ENCODE peak calls at places on chromosomes 3 and 15, in seven cellular contexts. One of them, this sample, is unnamed.

GRCh38 chr15:96326551-96327154 is 3.8 kb upstream of the NR2F2 start:
- DNase-seq in upper lobe of left lung: no peak
- DNase-seq in tibial nerve: peak; percentile 37
- DNase-seq in cardiac muscle cell: peak; percentile 50
- DNase-seq in CD8-positive, alpha-beta T cell: no peak
- DNase-seq in RWPE2: no peak
- DNase-seq in HepG2: no peak
- DNase-seq in this sample: no peak

GRCh38 chr15:88238618-88239430 is 17.7 kb downstream of the NTRK3 start:
- DNase-seq in CD8-positive, alpha-beta T cell: no peak
- DNase-seq in cardiac muscle cell: peak; percentile 7
- DNase-seq in upper lobe of left lung: no peak
- DNase-seq in RWPE2: no peak
- DNase-seq in HepG2: no peak
- DNase-seq in tibial nerve: no peak
- DNase-seq in this sample: no peak

GRCh38 chr15:39624806-39625205 is 43.9 kb downstream of the THBS1 start:
- DNase-seq in HepG2: peak; percentile 50
- DNase-seq in CD8-positive, alpha-beta T cell: peak; percentile 46
- DNase-seq in RWPE2: no peak
- DNase-seq in cardiac muscle cell: no peak
- DNase-seq in upper lobe of left lung: peak; percentile 68
- DNase-seq in tibial nerve: peak; percentile 17
- DNase-seq in this sample: no peak

GRCh38 chr15:28935316-28935715 is 49.5 kb downstream of the APBA2 start:
- DNase-seq in tibial nerve: no peak
- DNase-seq in RWPE2: peak; percentile 45
- DNase-seq in HepG2: peak; percentile 58
- DNase-seq in upper lobe of left lung: no peak
- DNase-seq in cardiac muscle cell: peak; percentile 55
- DNase-seq in CD8-positive, alpha-beta T cell: peak; percentile 35
- DNase-seq in this sample: peak; percentile 42

GRCh38 chr15:88680241-88680910 is 41.6 kb downstream of the ISG20 start:
- DNase-seq in cardiac muscle cell: no peak
- DNase-seq in HepG2: no peak
- DNase-seq in CD8-positive, alpha-beta T cell: no peak
- DNase-seq in upper lobe of left lung: no peak
- DNase-seq in tibial nerve: no peak
- DNase-seq in RWPE2: no peak
- DNase-seq in this sample: no peak

GRCh38 chr3:39644176-39644575 is 165.2 kb upstream of the MYRIP start:
- DNase-seq in upper lobe of left lung: no peak
- DNase-seq in HepG2: no peak
- DNase-seq in tibial nerve: no peak
- DNase-seq in CD8-positive, alpha-beta T cell: no peak
- DNase-seq in RWPE2: no peak
- DNase-seq in cardiac muscle cell: no peak
- DNase-seq in this sample: no peak

GRCh38 chr15:70292511-70292760 is 194.7 kb upstream of the TLE3 start:
- DNase-seq in CD8-positive, alpha-beta T cell: no peak
- DNase-seq in RWPE2: no peak
- DNase-seq in tibial nerve: no peak
- DNase-seq in cardiac muscle cell: no peak
- DNase-seq in upper lobe of left lung: no peak
- DNase-seq in HepG2: no peak
- DNase-seq in this sample: no peak

GRCh38 chr15:29693225-29693624 is 129.0 kb downstream of the TJP1 start:
- DNase-seq in upper lobe of left lung: no peak
- DNase-seq in RWPE2: peak; percentile 61
- DNase-seq in CD8-positive, alpha-beta T cell: no peak
- DNase-seq in HepG2: no peak
- DNase-seq in tibial nerve: no peak
- DNase-seq in cardiac muscle cell: no peak
- DNase-seq in this sample: no peak

GRCh38 chr3:178392553-178392952 is 143.7 kb upstream of the KCNMB2 start:
- DNase-seq in cardiac muscle cell: no peak
- DNase-seq in CD8-positive, alpha-beta T cell: no peak
- DNase-seq in upper lobe of left lung: no peak
- DNase-seq in tibial nerve: no peak
- DNase-seq in RWPE2: no peak
- DNase-seq in HepG2: no peak
- DNase-seq in this sample: no peak

GRCh38 chr3:67646586-67647234 is 7.7 kb downstream of the SUCLG2 start:
- DNase-seq in RWPE2: no peak
- DNase-seq in tibial nerve: no peak
- DNase-seq in cardiac muscle cell: no peak
- DNase-seq in upper lobe of left lung: peak; percentile 28
- DNase-seq in CD8-positive, alpha-beta T cell: no peak
- DNase-seq in HepG2: no peak
- DNase-seq in this sample: no peak

GRCh38 chr15:73196113-73196512 is 143.8 kb downstream of the NEO1 start:
- DNase-seq in CD8-positive, alpha-beta T cell: no peak
- DNase-seq in upper lobe of left lung: no peak
- DNase-seq in tibial nerve: no peak
- DNase-seq in RWPE2: no peak
- DNase-seq in cardiac muscle cell: no peak
- DNase-seq in HepG2: no peak
- DNase-seq in this sample: no peak

GRCh38 chr3:149638401-149639092 is 19.3 kb downstream of the WWTR1 start:
- DNase-seq in tibial nerve: no peak
- DNase-seq in CD8-positive, alpha-beta T cell: no peak
- DNase-seq in upper lobe of left lung: no peak
- DNase-seq in HepG2: no peak
- DNase-seq in cardiac muscle cell: no peak
- DNase-seq in RWPE2: no peak
- DNase-seq in this sample: no peak

GRCh38 chr3:125059488-125060245 is 3.9 kb upstream of the HEG1 start:
- DNase-seq in upper lobe of left lung: no peak
- DNase-seq in tibial nerve: no peak
- DNase-seq in HepG2: no peak
- DNase-seq in RWPE2: no peak
- DNase-seq in CD8-positive, alpha-beta T cell: no peak
- DNase-seq in cardiac muscle cell: no peak
- DNase-seq in this sample: peak; percentile 28

GRCh38 chr3:49132437-49133225 is at the start of gene LAMB2:
- DNase-seq in upper lobe of left lung: peak; percentile 73
- DNase-seq in cardiac muscle cell: peak; percentile 87
- DNase-seq in tibial nerve: peak; percentile 48
- DNase-seq in HepG2: peak; percentile 79
- DNase-seq in CD8-positive, alpha-beta T cell: no peak
- DNase-seq in RWPE2: no peak
- DNase-seq in this sample: peak; percentile 88

GRCh38 chr3:148042663-148043445 is 633.7 kb downstream of the ZIC1 start:
- DNase-seq in HepG2: no peak
- DNase-seq in CD8-positive, alpha-beta T cell: no peak
- DNase-seq in cardiac muscle cell: no peak
- DNase-seq in upper lobe of left lung: no peak
- DNase-seq in tibial nerve: no peak
- DNase-seq in RWPE2: no peak
- DNase-seq in this sample: no peak

GRCh38 chr3:138460536-138461205 is 26.3 kb downstream of the ESYT3 start:
- DNase-seq in tibial nerve: no peak
- DNase-seq in upper lobe of left lung: peak; percentile 17
- DNase-seq in cardiac muscle cell: no peak
- DNase-seq in CD8-positive, alpha-beta T cell: no peak
- DNase-seq in HepG2: no peak
- DNase-seq in RWPE2: no peak
- DNase-seq in this sample: no peak

DNA sequence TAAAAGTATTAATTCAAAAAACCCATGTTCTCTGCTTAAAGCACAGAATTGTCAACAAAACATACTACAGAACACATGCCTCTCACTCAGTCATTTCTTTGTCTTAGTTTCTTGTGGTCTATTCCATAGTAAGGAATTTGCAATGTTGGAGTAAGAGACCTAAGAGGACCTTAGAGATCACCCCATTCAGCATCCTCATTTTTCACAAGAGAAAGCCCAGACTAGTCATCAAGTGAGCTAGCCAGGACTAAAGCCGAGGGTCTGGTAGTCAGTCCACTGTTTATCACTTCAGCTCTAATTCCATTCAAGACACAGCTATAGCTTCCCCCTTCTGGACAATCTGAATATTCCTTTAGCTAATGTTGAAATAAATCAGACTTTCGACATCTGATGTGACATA is 601.1 kb downstream of the FHIT start:
- DNase-seq in HepG2: no peak
- DNase-seq in RWPE2: no peak
- DNase-seq in tibial nerve: no peak
- DNase-seq in CD8-positive, alpha-beta T cell: no peak
- DNase-seq in upper lobe of left lung: no peak
- DNase-seq in cardiac muscle cell: no peak
- DNase-seq in this sample: no peak
- TF ChIP-seq CTCF in HepG2: no peak
- TF ChIP-seq CTCF in RWPE2: no peak
- TF ChIP-seq CTCF in tibial nerve: no peak
- TF ChIP-seq CTCF in CD8-positive, alpha-beta T cell: no peak
- TF ChIP-seq CTCF in upper lobe of left lung: no peak
- TF ChIP-seq CTCF in cardiac muscle cell: no peak
- TF ChIP-seq CTCF in this sample: no peak

DNA sequence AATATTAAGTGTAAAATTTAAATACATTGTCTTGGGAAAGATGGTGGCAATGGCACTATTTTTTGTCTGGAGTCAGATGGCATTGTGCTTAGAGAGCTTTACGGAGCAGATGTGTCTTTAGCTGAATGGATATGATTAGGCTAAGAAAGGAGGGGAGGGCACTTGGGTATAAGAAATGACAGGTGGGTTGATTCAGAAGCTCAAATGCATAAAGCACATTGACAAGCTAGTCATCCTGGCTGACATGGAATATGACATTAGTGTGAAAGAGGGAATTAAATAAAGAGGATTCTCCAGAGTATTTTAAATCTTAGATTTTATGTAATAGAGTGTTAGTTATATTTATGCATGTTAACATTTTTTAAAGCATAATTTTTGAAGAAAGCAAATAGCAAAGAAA is 570.1 kb upstream of the CBLB start:
- DNase-seq in tibial nerve: no peak
- DNase-seq in CD8-positive, alpha-beta T cell: no peak
- DNase-seq in HepG2: no peak
- DNase-seq in cardiac muscle cell: no peak
- DNase-seq in upper lobe of left lung: no peak
- DNase-seq in RWPE2: no peak
- DNase-seq in this sample: no peak
- H3K4me1 ChIP-seq in tibial nerve: no peaks in the 10 kb centered on the region
- H3K4me1 ChIP-seq in CD8-positive, alpha-beta T cell: no peaks in the 10 kb centered on the region
- H3K4me1 ChIP-seq in HepG2: no peaks in the 10 kb centered on the region
- H3K4me1 ChIP-seq in cardiac muscle cell: no peaks in the 10 kb centered on the region
- H3K4me1 ChIP-seq in upper lobe of left lung: no peaks in the 10 kb centered on the region
- H3K4me1 ChIP-seq in RWPE2: no peaks in the 10 kb centered on the region
- H3K4me1 ChIP-seq in this sample: no peaks in the 10 kb centered on the region

GRCh38 chr3:188490416-188490815 is 336.5 kb downstream of the LPP start:
- DNase-seq in RWPE2: no peak
- DNase-seq in CD8-positive, alpha-beta T cell: no peak
- DNase-seq in upper lobe of left lung: no peak
- DNase-seq in cardiac muscle cell: no peak
- DNase-seq in HepG2: no peak
- DNase-seq in tibial nerve: no peak
- DNase-seq in this sample: no peak

GRCh38 chr3:188491276-188491687 is 337.3 kb downstream of the LPP start:
- DNase-seq in HepG2: no peak
- DNase-seq in cardiac muscle cell: no peak
- DNase-seq in tibial nerve: no peak
- DNase-seq in upper lobe of left lung: no peak
- DNase-seq in RWPE2: no peak
- DNase-seq in CD8-positive, alpha-beta T cell: no peak
- DNase-seq in this sample: no peak

GRCh38 chr3:188487652-188488051 is 333.7 kb downstream of the LPP start:
- DNase-seq in tibial nerve: no peak
- DNase-seq in HepG2: no peak
- DNase-seq in cardiac muscle cell: no peak
- DNase-seq in CD8-positive, alpha-beta T cell: no peak
- DNase-seq in RWPE2: no peak
- DNase-seq in upper lobe of left lung: no peak
- DNase-seq in this sample: no peak

GRCh38 chr3:188486952-188487351 is 333.0 kb downstream of the LPP start:
- DNase-seq in upper lobe of left lung: no peak
- DNase-seq in HepG2: no peak
- DNase-seq in tibial nerve: no peak
- DNase-seq in CD8-positive, alpha-beta T cell: no peak
- DNase-seq in cardiac muscle cell: no peak
- DNase-seq in RWPE2: no peak
- DNase-seq in this sample: no peak

DNA sequence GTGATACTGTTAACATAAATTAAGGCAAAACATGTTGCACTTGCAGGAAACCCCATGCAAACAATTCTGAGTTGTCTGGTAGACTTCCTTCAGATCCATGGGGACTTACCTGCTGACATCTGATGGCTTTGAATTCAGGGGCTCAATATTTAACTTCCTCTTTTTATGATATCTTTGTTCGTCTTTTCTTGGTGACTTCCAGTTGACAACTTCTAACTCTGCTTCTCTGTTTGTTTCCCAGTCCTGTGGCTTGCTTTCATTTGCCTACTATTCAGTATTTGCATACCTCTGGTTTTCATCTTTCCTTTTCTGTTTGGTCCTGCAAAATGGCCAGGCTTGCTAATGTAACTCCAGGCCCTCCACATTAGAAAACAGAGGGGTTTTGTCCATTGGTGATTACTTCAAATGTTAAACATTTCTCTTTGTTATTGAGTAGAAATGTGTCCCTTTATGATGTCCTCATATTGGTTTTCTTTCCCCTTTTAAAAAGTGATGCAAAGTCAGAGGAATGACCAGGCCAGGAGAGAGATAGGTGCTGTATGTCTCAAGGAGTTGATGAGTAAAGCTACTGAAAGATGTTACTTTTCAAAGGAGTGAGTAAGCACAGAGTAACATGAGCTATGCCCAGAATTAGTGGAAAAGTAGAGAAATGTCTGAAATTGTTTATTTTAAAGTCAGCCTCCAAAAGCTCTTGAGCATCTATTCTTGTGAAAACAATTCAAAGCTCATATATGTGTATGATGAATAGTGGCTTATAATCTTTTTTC is 335.9 kb downstream of the LPP start:
- DNase-seq in HepG2: no peak
- DNase-seq in upper lobe of left lung: no peak
- DNase-seq in CD8-positive, alpha-beta T cell: no peak
- DNase-seq in tibial nerve: no peak
- DNase-seq in cardiac muscle cell: no peak
- DNase-seq in RWPE2: no peak
- DNase-seq in this sample: no peak
- H3K4me3 ChIP-seq in HepG2: no peak overlapping the region
- H3K4me3 ChIP-seq in upper lobe of left lung: no peak overlapping the region
- H3K4me3 ChIP-seq in CD8-positive, alpha-beta T cell: no peak overlapping the region
- H3K4me3 ChIP-seq in tibial nerve: no peak overlapping the region
- H3K4me3 ChIP-seq in cardiac muscle cell: no peak overlapping the region
- H3K4me3 ChIP-seq in RWPE2: no peak overlapping the region
- H3K4me3 ChIP-seq in this sample: no peak overlapping the region

GRCh38 chr3:189040934-189041333 is 130.8 kb upstream of the TPRG1 start:
- DNase-seq in upper lobe of left lung: no peak
- DNase-seq in HepG2: no peak
- DNase-seq in cardiac muscle cell: no peak
- DNase-seq in RWPE2: no peak
- DNase-seq in tibial nerve: no peak
- DNase-seq in CD8-positive, alpha-beta T cell: no peak
- DNase-seq in this sample: no peak

GRCh38 chr3:189041482-189042090 is 130.2 kb upstream of the TPRG1 start:
- DNase-seq in upper lobe of left lung: peak; percentile 59
- DNase-seq in HepG2: peak; percentile 58
- DNase-seq in tibial nerve: no peak
- DNase-seq in RWPE2: no peak
- DNase-seq in cardiac muscle cell: peak; percentile 64
- DNase-seq in CD8-positive, alpha-beta T cell: peak; percentile 43
- DNase-seq in this sample: peak; percentile 41

GRCh38 chr3:189038773-189039720 is 132.7 kb upstream of the TPRG1 start:
- DNase-seq in cardiac muscle cell: no peak
- DNase-seq in upper lobe of left lung: no peak
- DNase-seq in CD8-positive, alpha-beta T cell: no peak
- DNase-seq in tibial nerve: no peak
- DNase-seq in HepG2: no peak
- DNase-seq in RWPE2: no peak
- DNase-seq in this sample: no peak

GRCh38 chr3:189042832-189043231 is 128.9 kb upstream of the TPRG1 start:
- DNase-seq in RWPE2: no peak
- DNase-seq in cardiac muscle cell: no peak
- DNase-seq in HepG2: peak; percentile 59
- DNase-seq in upper lobe of left lung: no peak
- DNase-seq in CD8-positive, alpha-beta T cell: no peak
- DNase-seq in tibial nerve: no peak
- DNase-seq in this sample: no peak
- TF ChIP-seq CTCF in RWPE2: no peak
- TF ChIP-seq CTCF in cardiac muscle cell: no peak
- TF ChIP-seq CTCF in HepG2: no peak
- TF ChIP-seq CTCF in upper lobe of left lung: no peak
- TF ChIP-seq CTCF in CD8-positive, alpha-beta T cell: no peak
- TF ChIP-seq CTCF in tibial nerve: no peak
- TF ChIP-seq CTCF in this sample: no peak